ENCODE peak calls at places on chromosomes 2 and 18, in eight cellular contexts. One of them, this sample, is unnamed.
A peak's percentile ranks its signal among the peaks of the same experiment; 100 is the strongest.

GRCh38 chr2:6773007-6773693 is 92.6 kb downstream of the CMPK2 start:
- DNase-seq in ovary: no peak
- DNase-seq in MM.1S: peak; percentile 56
- DNase-seq in hepatocyte: peak; percentile 80
- DNase-seq in thoracic aorta: no peak
- DNase-seq in PC-3: peak; percentile 64
- DNase-seq in tibial nerve: peak; percentile 51
- DNase-seq in psoas muscle: peak; percentile 36
- DNase-seq in this sample: peak; percentile 73

GRCh38 chr2:30647752-30648442 is 159.3 kb downstream of the CAPN13 start:
- DNase-seq in ovary: no peak
- DNase-seq in PC-3: no peak
- DNase-seq in tibial nerve: no peak
- DNase-seq in thoracic aorta: no peak
- DNase-seq in hepatocyte: no peak
- DNase-seq in MM.1S: no peak
- DNase-seq in psoas muscle: no peak
- DNase-seq in this sample: no peak

GRCh38 chr18:34651586-34652369 is 58.3 kb upstream of the DTNA start:
- DNase-seq in hepatocyte: no peak
- DNase-seq in ovary: no peak
- DNase-seq in PC-3: peak; percentile 12
- DNase-seq in psoas muscle: no peak
- DNase-seq in thoracic aorta: no peak
- DNase-seq in MM.1S: no peak
- DNase-seq in tibial nerve: no peak
- DNase-seq in this sample: no peak

GRCh38 chr2:162256621-162257020 is 13.4 kb upstream of the FAP start:
- DNase-seq in MM.1S: no peak
- DNase-seq in hepatocyte: no peak
- DNase-seq in psoas muscle: no peak
- DNase-seq in tibial nerve: no peak
- DNase-seq in PC-3: peak; percentile 43
- DNase-seq in ovary: no peak
- DNase-seq in thoracic aorta: no peak
- DNase-seq in this sample: no peak

GRCh38 chr2:172178035-172178434 is 75.3 kb upstream of the DLX2 start:
- DNase-seq in hepatocyte: no peak
- DNase-seq in thoracic aorta: no peak
- DNase-seq in ovary: no peak
- DNase-seq in tibial nerve: no peak
- DNase-seq in psoas muscle: no peak
- DNase-seq in MM.1S: no peak
- DNase-seq in PC-3: peak; percentile 82
- DNase-seq in this sample: no peak

GRCh38 chr2:62292190-62292589 is 96.3 kb downstream of the B3GNT2 start:
- DNase-seq in psoas muscle: no peak
- DNase-seq in MM.1S: no peak
- DNase-seq in ovary: peak; percentile 28
- DNase-seq in tibial nerve: peak; percentile 32
- DNase-seq in hepatocyte: no peak
- DNase-seq in thoracic aorta: no peak
- DNase-seq in PC-3: no peak
- DNase-seq in this sample: no peak

GRCh38 chr2:102717308-102718018 is 44.4 kb upstream of the TMEM182 start:
- DNase-seq in MM.1S: no peak
- DNase-seq in PC-3: peak; percentile 48
- DNase-seq in psoas muscle: peak; percentile 42
- DNase-seq in ovary: no peak
- DNase-seq in tibial nerve: no peak
- DNase-seq in hepatocyte: no peak
- DNase-seq in thoracic aorta: no peak
- DNase-seq in this sample: no peak

GRCh38 chr2:23349508-23349907 is 35.5 kb upstream of the KLHL29 start:
- DNase-seq in ovary: no peak
- DNase-seq in tibial nerve: no peak
- DNase-seq in thoracic aorta: no peak
- DNase-seq in hepatocyte: no peak
- DNase-seq in psoas muscle: no peak
- DNase-seq in PC-3: no peak
- DNase-seq in MM.1S: no peak
- DNase-seq in this sample: no peak

GRCh38 chr2:202541137-202541536 is 93.6 kb upstream of the FAM117B start:
- DNase-seq in thoracic aorta: no peak
- DNase-seq in psoas muscle: no peak
- DNase-seq in hepatocyte: no peak
- DNase-seq in tibial nerve: no peak
- DNase-seq in ovary: no peak
- DNase-seq in PC-3: no peak
- DNase-seq in MM.1S: no peak
- DNase-seq in this sample: no peak

GRCh38 chr2:187719510-187719909 is 165.3 kb upstream of the TFPI start:
- DNase-seq in hepatocyte: no peak
- DNase-seq in tibial nerve: no peak
- DNase-seq in ovary: no peak
- DNase-seq in PC-3: no peak
- DNase-seq in psoas muscle: no peak
- DNase-seq in MM.1S: no peak
- DNase-seq in thoracic aorta: no peak
- DNase-seq in this sample: no peak

GRCh38 chr18:39799010-39799409 is 2156.0 kb upstream of the PIK3C3 start:
- DNase-seq in MM.1S: no peak
- DNase-seq in hepatocyte: peak; percentile 5
- DNase-seq in psoas muscle: no peak
- DNase-seq in tibial nerve: no peak
- DNase-seq in ovary: no peak
- DNase-seq in PC-3: peak; percentile 16
- DNase-seq in thoracic aorta: no peak
- DNase-seq in this sample: no peak

GRCh38 chr2:109498906-109499305 is 114.9 kb downstream of the SEPTIN10 start:
- DNase-seq in ovary: no peak
- DNase-seq in tibial nerve: no peak
- DNase-seq in hepatocyte: no peak
- DNase-seq in psoas muscle: no peak
- DNase-seq in thoracic aorta: no peak
- DNase-seq in PC-3: no peak
- DNase-seq in MM.1S: no peak
- DNase-seq in this sample: no peak

GRCh38 chr2:234341332-234341985 is 155.4 kb downstream of the ARL4C start:
- DNase-seq in thoracic aorta: no peak
- DNase-seq in psoas muscle: no peak
- DNase-seq in MM.1S: no peak
- DNase-seq in hepatocyte: no peak
- DNase-seq in ovary: no peak
- DNase-seq in tibial nerve: no peak
- DNase-seq in PC-3: no peak
- DNase-seq in this sample: no peak

GRCh38 chr2:183409662-183410061 is 285.4 kb downstream of the NUP35 start:
- DNase-seq in psoas muscle: no peak
- DNase-seq in hepatocyte: no peak
- DNase-seq in ovary: no peak
- DNase-seq in PC-3: no peak
- DNase-seq in thoracic aorta: no peak
- DNase-seq in tibial nerve: no peak
- DNase-seq in MM.1S: no peak
- DNase-seq in this sample: no peak

GRCh38 chr18:67359868-67360838 is 156.4 kb downstream of the DSEL start:
- DNase-seq in hepatocyte: peak; percentile 81
- DNase-seq in PC-3: peak; percentile 93
- DNase-seq in ovary: peak; percentile 67
- DNase-seq in thoracic aorta: peak; percentile 43
- DNase-seq in MM.1S: peak; percentile 10
- DNase-seq in psoas muscle: peak; percentile 49
- DNase-seq in tibial nerve: peak; percentile 75
- DNase-seq in this sample: no peak

GRCh38 chr2:140586379-140586778 is 1544.4 kb downstream of the LRP1B start:
- DNase-seq in MM.1S: peak; percentile 46
- DNase-seq in tibial nerve: no peak
- DNase-seq in PC-3: peak; percentile 73
- DNase-seq in thoracic aorta: no peak
- DNase-seq in psoas muscle: no peak
- DNase-seq in hepatocyte: peak; percentile 39
- DNase-seq in ovary: no peak
- DNase-seq in this sample: no peak

GRCh38 chr18:45606007-45606406 is 9.3 kb upstream of the SLC14A2 start:
- DNase-seq in PC-3: no peak
- DNase-seq in MM.1S: no peak
- DNase-seq in tibial nerve: no peak
- DNase-seq in hepatocyte: no peak
- DNase-seq in psoas muscle: no peak
- DNase-seq in thoracic aorta: no peak
- DNase-seq in ovary: no peak
- DNase-seq in this sample: no peak
- H3K27me3 ChIP-seq in PC-3: no peaks in the 10 kb centered on the region
- H3K27me3 ChIP-seq in MM.1S: no peaks in the 10 kb centered on the region
- H3K27me3 ChIP-seq in tibial nerve: no peaks in the 10 kb centered on the region
- H3K27me3 ChIP-seq in hepatocyte: no peaks in the 10 kb centered on the region
- H3K27me3 ChIP-seq in psoas muscle: no peaks in the 10 kb centered on the region
- H3K27me3 ChIP-seq in thoracic aorta: no peaks in the 10 kb centered on the region
- H3K27me3 ChIP-seq in ovary: no peaks in the 10 kb centered on the region
- H3K27me3 ChIP-seq in this sample: no peaks in the 10 kb centered on the region

DNA sequence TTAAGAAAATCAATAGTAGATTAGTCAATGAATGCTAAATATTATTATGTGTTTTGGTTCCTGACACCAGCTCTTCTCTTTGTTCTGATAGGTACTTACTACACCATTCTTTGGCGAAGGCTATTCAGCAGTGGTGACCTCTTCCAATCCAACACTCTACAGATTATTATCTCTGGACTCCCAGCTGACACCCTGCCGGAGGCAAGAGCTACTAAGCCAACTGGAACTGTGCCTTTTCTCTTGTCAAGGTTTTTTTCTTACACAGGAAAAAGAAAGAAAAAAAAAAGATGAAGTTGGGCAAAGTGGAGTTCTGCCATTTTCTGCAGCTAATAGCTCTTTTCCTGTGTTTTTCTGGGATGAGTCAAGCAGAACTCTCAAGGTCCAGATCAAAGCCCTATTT is 11.7 kb downstream of the CDH7 start:
- DNase-seq in ovary: no peak
- DNase-seq in PC-3: no peak
- DNase-seq in psoas muscle: no peak
- DNase-seq in MM.1S: no peak
- DNase-seq in hepatocyte: no peak
- DNase-seq in tibial nerve: no peak
- DNase-seq in thoracic aorta: no peak
- DNase-seq in this sample: no peak
- H3K9me3 ChIP-seq in ovary: no peaks in the 10 kb centered on the region
- H3K9me3 ChIP-seq in PC-3: no peaks in the 10 kb centered on the region
- H3K9me3 ChIP-seq in psoas muscle: no peaks in the 10 kb centered on the region
- H3K9me3 ChIP-seq in MM.1S: no peaks in the 10 kb centered on the region
- H3K9me3 ChIP-seq in hepatocyte: no peaks in the 10 kb centered on the region
- H3K9me3 ChIP-seq in tibial nerve: no peaks in the 10 kb centered on the region
- H3K9me3 ChIP-seq in thoracic aorta: no peaks in the 10 kb centered on the region
- H3K9me3 ChIP-seq in this sample: no peaks in the 10 kb centered on the region

GRCh38 chr2:95387358-95387757 is 15.2 kb upstream of the FAHD2A start:
- DNase-seq in thoracic aorta: no peak
- DNase-seq in PC-3: no peak
- DNase-seq in ovary: peak; percentile 1
- DNase-seq in tibial nerve: no peak
- DNase-seq in psoas muscle: no peak
- DNase-seq in hepatocyte: no peak
- DNase-seq in MM.1S: no peak
- DNase-seq in this sample: no peak
- TF ChIP-seq CTCF in thoracic aorta: no peak
- TF ChIP-seq CTCF in PC-3: no peak
- TF ChIP-seq CTCF in ovary: no peak
- TF ChIP-seq CTCF in tibial nerve: no peak
- TF ChIP-seq CTCF in psoas muscle: no peak
- TF ChIP-seq CTCF in hepatocyte: no peak
- TF ChIP-seq CTCF in MM.1S: no peak
- TF ChIP-seq CTCF in this sample: no peak

DNA sequence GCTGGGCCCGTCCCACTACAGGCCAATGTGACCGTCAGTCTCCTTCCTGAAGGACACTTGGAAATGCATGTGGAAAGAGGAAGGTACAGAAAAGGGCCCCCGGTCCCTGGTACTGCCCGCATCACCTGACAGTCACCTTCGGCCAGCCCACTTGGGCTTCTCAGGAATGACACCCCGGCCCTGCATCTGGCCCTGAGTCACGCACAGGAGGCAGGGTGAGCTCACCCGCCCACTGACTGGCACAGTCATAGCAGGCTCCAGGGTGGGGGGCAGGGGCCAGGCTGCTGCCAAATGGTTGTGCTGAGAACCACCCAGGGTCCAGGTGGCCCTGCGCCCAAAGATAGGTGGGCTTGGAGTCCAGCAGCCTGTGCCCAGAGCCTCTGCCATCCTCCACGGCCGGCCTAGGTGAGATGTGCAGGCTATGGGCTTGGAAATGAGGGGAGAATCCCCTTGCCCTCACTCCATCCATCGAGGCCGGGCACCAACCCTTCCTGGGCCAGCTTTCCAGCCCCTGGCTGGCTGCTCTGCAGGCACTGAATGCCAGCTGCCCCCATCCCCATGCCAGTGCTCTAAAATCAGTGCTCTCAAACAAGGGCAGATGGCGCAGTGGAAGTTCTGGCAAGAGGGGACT is 14.1 kb downstream of the EMX1 start:
- DNase-seq in tibial nerve: no peak
- DNase-seq in PC-3: peak; percentile 67
- DNase-seq in ovary: no peak
- DNase-seq in psoas muscle: no peak
- DNase-seq in hepatocyte: no peak
- DNase-seq in MM.1S: no peak
- DNase-seq in thoracic aorta: no peak
- DNase-seq in this sample: no peak
- H3K27me3 ChIP-seq in tibial nerve: peaks cover 39% of the 10 kb centered on the region
- H3K27me3 ChIP-seq in PC-3: peaks cover 35% of the 10 kb centered on the region
- H3K27me3 ChIP-seq in ovary: no peaks in the 10 kb centered on the region
- H3K27me3 ChIP-seq in psoas muscle: peaks cover 4% of the 10 kb centered on the region
- H3K27me3 ChIP-seq in hepatocyte: peaks cover 49% of the 10 kb centered on the region
- H3K27me3 ChIP-seq in MM.1S: peaks cover 10% of the 10 kb centered on the region
- H3K27me3 ChIP-seq in thoracic aorta: peaks cover 11% of the 10 kb centered on the region
- H3K27me3 ChIP-seq in this sample: peaks cover 46% of the 10 kb centered on the region

GRCh38 chr2:128469203-128469602 is 150.5 kb upstream of the HS6ST1 start:
- DNase-seq in ovary: no peak
- DNase-seq in psoas muscle: no peak
- DNase-seq in thoracic aorta: no peak
- DNase-seq in hepatocyte: no peak
- DNase-seq in PC-3: peak; percentile 12
- DNase-seq in tibial nerve: no peak
- DNase-seq in MM.1S: no peak
- DNase-seq in this sample: no peak
- H3K9me3 ChIP-seq in ovary: peaks cover 6% of the 10 kb centered on the region
- H3K9me3 ChIP-seq in psoas muscle: peaks cover 13% of the 10 kb centered on the region
- H3K9me3 ChIP-seq in thoracic aorta: peaks cover 13% of the 10 kb centered on the region
- H3K9me3 ChIP-seq in hepatocyte: peaks cover 2% of the 10 kb centered on the region
- H3K9me3 ChIP-seq in PC-3: peaks cover 9% of the 10 kb centered on the region
- H3K9me3 ChIP-seq in tibial nerve: peaks cover 3% of the 10 kb centered on the region
- H3K9me3 ChIP-seq in MM.1S: no peaks in the 10 kb centered on the region
- H3K9me3 ChIP-seq in this sample: peaks cover 23% of the 10 kb centered on the region

DNA sequence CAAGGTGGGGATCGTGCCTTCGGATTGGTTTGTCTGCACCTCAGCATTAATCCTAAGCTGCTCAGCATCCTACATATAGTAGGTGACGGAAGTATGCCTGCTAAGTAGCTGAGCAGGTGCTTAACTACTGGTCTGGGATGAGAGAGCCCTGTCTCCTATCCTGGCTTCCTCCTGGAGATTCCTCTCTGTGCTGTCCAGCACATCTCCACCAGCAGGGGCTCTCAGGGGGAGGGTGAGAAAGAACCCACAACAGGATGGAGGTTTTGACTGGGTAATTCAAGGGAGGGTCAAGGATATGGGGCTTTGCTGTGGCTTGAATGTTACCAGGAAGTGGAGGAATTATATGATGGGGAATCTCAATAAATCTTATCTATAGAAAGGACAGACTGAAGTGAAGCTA is 45.4 kb upstream of the KIF5C start:
- DNase-seq in PC-3: peak; percentile 15
- DNase-seq in MM.1S: no peak
- DNase-seq in thoracic aorta: no peak
- DNase-seq in hepatocyte: no peak
- DNase-seq in ovary: no peak
- DNase-seq in tibial nerve: no peak
- DNase-seq in psoas muscle: no peak
- DNase-seq in this sample: no peak
- TF ChIP-seq CTCF in PC-3: peak; percentile 22
- TF ChIP-seq CTCF in MM.1S: no peak
- TF ChIP-seq CTCF in thoracic aorta: no peak
- TF ChIP-seq CTCF in hepatocyte: no peak
- TF ChIP-seq CTCF in ovary: no peak
- TF ChIP-seq CTCF in tibial nerve: no peak
- TF ChIP-seq CTCF in psoas muscle: no peak
- TF ChIP-seq CTCF in this sample: no peak

This sample was measured in lower lobe of right lung.